ENCODE peak calls at places on chromosomes 2 and 18, in nine cellular contexts. A, X, T, V, G, B, H, R and U are unnamed samples. For H3K4me1, the result is how much of the 10 kb centered on the place peaks cover.

GRCh38 chr2:71327916-71328315 is 3.7 kb upstream of the ZNF638 start:
- DNase-seq in A (no peak), H (no peak), V (peak), G (no peak), B (no peak), T (no peak), R (no peak), X (no peak), U (no peak)

GRCh38 chr2:98806266-98806697 is 75.3 kb upstream of the MGAT4A start:
- DNase-seq in H (no peak), G (peak), V (no peak), R (no peak), X (peak), A (no peak), T (peak), B (peak), U (peak)

GRCh38 chr18:47191956-47192355 is 15.8 kb upstream of the IER3IP1 start:
- DNase-seq in H (no peak), T (no peak), R (no peak), V (no peak), B (no peak), X (no peak), A (no peak), G (no peak), U (no peak)

GRCh38 chr2:102251042-102251848 is 60.1 kb upstream of the IL1RL1 start:
- DNase-seq in X (peak), T (peak), A (peak), R (peak), B (no peak), V (peak), G (no peak), H (peak), U (no peak)

GRCh38 chr2:58870704-58871103 is 629.6 kb upstream of the FANCL start:
- DNase-seq in A (no peak), X (no peak), R (peak), G (no peak), B (no peak), V (no peak), H (no peak), T (no peak), U (no peak)

GRCh38 chr18:57666818-57667497 is 45.3 kb upstream of the NARS1 start:
- DNase-seq in V (no peak), H (no peak), G (no peak), B (no peak), R (no peak), A (no peak), X (no peak), T (no peak), U (no peak)

GRCh38 chr2:127508025-127508620 is 18.2 kb downstream of the IWS1 start:
- DNase-seq in H (no peak), A (no peak), X (no peak), G (no peak), T (no peak), R (no peak), V (no peak), B (no peak), U (no peak)

GRCh38 chr18:41992066-41992465 is 37.0 kb downstream of the PIK3C3 start:
- DNase-seq in R (no peak), G (no peak), X (no peak), H (no peak), V (no peak), T (no peak), A (no peak), B (no peak), U (no peak)

GRCh38 chr2:142716463-142717242 is 160.8 kb upstream of the KYNU start:
- DNase-seq in B (no peak), R (no peak), V (peak), T (no peak), G (no peak), X (peak), A (no peak), H (no peak), U (peak)

GRCh38 chr18:41354151-41354550 is 600.9 kb upstream of the PIK3C3 start:
- DNase-seq in X (no peak), V (no peak), A (no peak), T (no peak), H (no peak), G (no peak), R (no peak), B (no peak), U (no peak)

GRCh38 chr2:121237980-121238665 is 46.9 kb downstream of the TFCP2L1 start:
- DNase-seq in R (no peak), H (no peak), B (no peak), A (peak), X (peak), G (no peak), T (no peak), V (no peak), U (no peak)

GRCh38 chr18:12744103-12744502 is 41.3 kb downstream of the PSMG2 start:
- DNase-seq in X (peak), G (no peak), H (peak), R (peak), V (peak), T (peak), B (no peak), A (no peak), U (no peak)

GRCh38 chr18:68735498-68736343 is 20.8 kb upstream of the TMX3 start:
- DNase-seq in V (peak), H (peak), T (peak), R (peak), G (no peak), A (no peak), X (peak), B (no peak), U (no peak)

GRCh38 chr2:10410716-10411437 is 37.2 kb downstream of the ODC1 start:
- DNase-seq in T (no peak), A (no peak), V (no peak), H (no peak), X (no peak), R (no peak), G (no peak), B (no peak), U (no peak)

GRCh38 chr2:71605173-71605641 is 151.8 kb downstream of the DYSF start:
- DNase-seq in T (no peak), R (no peak), V (no peak), X (peak), G (no peak), A (peak), H (no peak), B (no peak), U (peak)

GRCh38 chr2:85216051-85216431 is 82.8 kb downstream of the TCF7L1 start:
- DNase-seq in T (no peak), A (no peak), V (peak), H (no peak), X (no peak), B (no peak), R (no peak), G (peak), U (no peak)

GRCh38 chr2:6080837-6081541 is 388.8 kb downstream of the SOX11 start:
- DNase-seq in V (no peak), X (no peak), G (no peak), A (no peak), R (no peak), H (no peak), B (no peak), T (peak), U (no peak)

GRCh38 chr2:6077585-6077984 is 385.4 kb downstream of the SOX11 start:
- DNase-seq in V (no peak), X (no peak), H (no peak), A (no peak), G (no peak), B (no peak), R (no peak), T (no peak), U (no peak)

GRCh38 chr2:6078414-6078813 is 386.2 kb downstream of the SOX11 start:
- DNase-seq in A (no peak), V (no peak), G (no peak), X (no peak), H (no peak), T (no peak), R (no peak), B (no peak), U (no peak)

GRCh38 chr2:6081542-6081872 is 389.3 kb downstream of the SOX11 start:
- DNase-seq in A (no peak), G (no peak), T (no peak), X (no peak), V (no peak), H (no peak), R (no peak), B (no peak), U (no peak)

DNA sequence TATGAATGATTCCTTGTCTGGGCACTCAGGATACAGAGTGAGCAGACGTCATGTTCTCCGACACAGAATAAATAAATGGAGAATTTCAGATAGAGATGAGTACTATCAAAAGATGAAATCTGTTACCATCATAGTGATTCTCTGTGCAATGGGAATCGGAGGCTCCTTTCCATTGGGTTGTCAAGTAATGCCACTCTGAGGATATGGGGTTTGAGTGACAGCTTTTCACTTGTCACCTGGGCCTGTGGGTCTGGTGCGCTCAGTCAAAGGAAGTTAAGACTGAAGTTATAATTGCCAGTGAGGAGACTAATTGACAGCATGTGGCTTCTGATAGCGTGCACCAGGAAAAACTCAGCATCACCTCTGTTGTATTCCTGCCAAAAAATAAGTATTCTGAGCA is 387.2 kb downstream of the SOX11 start:
- DNase-seq in H (no peak), A (no peak), X (no peak), B (no peak), G (no peak), R (no peak), T (no peak), V (no peak), U (no peak)
- H3K4me1 ChIP-seq in H (under half), A (under half), X (under half), B (under half), G (under half), R (under half), T (under half), V (under half), U (under half)

GRCh38 chr18:7755753-7756475 is 188.8 kb downstream of the PTPRM start:
- DNase-seq in R (no peak), G (no peak), V (no peak), X (no peak), B (no peak), H (no peak), A (no peak), T (no peak), U (no peak)
- TF ChIP-seq CTCF in R (no peak), G (no peak), V (peak), X (peak), B (peak), H (no peak), A (no peak), T (no peak), U (peak)

DNA sequence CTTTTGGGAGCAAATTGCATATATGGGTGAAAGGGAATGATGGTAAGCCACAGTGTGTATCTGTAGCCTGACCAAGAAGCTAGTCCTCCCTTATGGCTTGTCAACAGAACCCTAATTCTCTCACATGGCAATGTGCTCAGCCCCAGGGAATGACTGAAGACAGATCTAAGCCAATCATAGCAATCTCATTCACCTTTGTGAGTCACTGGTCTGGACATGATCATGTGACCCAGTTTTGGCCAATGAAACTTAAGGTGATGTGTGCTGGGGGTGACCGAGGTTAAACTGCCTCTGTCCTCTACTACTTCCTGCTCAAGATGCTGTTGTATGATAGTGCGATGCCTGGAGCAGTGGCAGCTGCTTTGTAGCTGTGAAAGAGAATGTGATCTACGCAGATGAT is 491.2 kb upstream of the HS6ST1 start:
- DNase-seq in V (no peak), R (no peak), X (no peak), G (no peak), A (no peak), T (no peak), B (no peak), H (no peak), U (no peak)
- H3K4me3 ChIP-seq in V (no peak), R (no peak), X (no peak), G (no peak), A (no peak), T (no peak), B (no peak), H (no peak), U (no peak)

GRCh38 chr18:63191413-63191812 is 128.2 kb downstream of the BCL2 start:
- DNase-seq in X (no peak), R (no peak), V (no peak), B (no peak), G (no peak), A (no peak), H (no peak), T (no peak), U (no peak)
- H3K4me1 ChIP-seq in X (under half), R (under half), V (under half), B (under half), G (under half), A (under half), H (under half), T (under half), U (under half)

GRCh38 chr18:80161781-80162417 is 52.8 kb downstream of the ADNP2 start:
- DNase-seq in X (peak), G (no peak), R (no peak), A (no peak), B (no peak), T (no peak), H (no peak), V (no peak), U (no peak)

GRCh38 chr18:80163183-80163582 is 54.1 kb downstream of the ADNP2 start:
- DNase-seq in X (no peak), A (no peak), B (no peak), R (no peak), H (no peak), G (no peak), T (no peak), V (no peak), U (no peak)

GRCh38 chr18:80158365-80158764 is 49.3 kb downstream of the ADNP2 start:
- DNase-seq in X (no peak), V (no peak), G (no peak), H (no peak), B (no peak), R (no peak), A (no peak), T (no peak), U (no peak)

GRCh38 chr18:80157708-80158343 is 48.8 kb downstream of the ADNP2 start:
- DNase-seq in G (peak), V (peak), T (peak), R (peak), A (peak), X (peak), B (peak), H (peak), U (peak)

DNA sequence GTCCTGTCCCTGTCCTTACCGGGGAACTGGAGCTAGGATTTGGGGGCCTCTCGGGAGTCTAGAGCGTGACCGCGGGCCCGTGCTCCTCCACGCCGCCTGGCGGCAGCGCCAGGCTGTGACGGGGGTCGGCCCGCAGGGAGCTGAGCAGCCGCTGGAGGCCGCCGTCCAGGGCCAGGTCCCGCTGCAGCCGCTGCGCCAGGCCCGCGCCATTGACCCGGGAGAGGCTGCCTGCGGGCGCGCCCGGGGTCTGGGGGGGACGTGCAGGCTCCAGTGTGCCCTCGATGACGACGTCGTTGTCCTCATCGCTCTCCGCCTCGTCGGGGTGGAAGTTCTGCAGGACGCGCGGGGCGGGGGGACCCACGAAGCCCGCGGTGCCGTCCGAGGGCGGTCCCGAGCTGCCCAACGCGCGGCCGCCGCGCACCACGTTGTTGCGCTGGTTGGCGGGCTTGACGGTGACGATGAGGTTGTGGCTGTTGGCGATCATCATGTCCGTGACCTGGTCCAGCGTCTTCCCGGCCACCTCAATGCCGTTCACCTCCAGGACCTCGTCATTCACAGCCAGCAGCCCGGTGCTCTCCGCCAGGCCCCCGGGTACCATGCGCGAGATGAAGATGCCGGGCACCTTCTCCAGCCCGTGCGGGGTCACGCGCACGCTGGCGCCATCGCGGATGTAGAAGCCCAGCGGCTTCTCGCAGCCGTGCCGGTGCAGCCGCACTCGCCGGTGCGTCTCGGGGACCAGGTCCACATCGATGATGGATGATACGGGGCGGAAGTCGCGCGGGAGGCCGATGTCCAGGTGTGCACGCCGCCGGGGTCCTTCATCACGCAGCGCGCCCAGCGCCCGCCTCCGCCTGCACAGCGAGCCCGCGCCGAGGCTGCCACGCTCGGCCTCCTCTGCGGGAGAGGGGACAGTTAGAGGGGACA is 50.9 kb downstream of the ADNP2 start:
- DNase-seq in V (peak), X (peak), G (no peak), B (no peak), T (no peak), A (peak), H (no peak), R (no peak), U (no peak)
- TF ChIP-seq CTCF in V (peak), X (peak), G (no peak), B (peak), T (no peak), A (peak), H (no peak), R (no peak), U (peak)